ENCODE peak calls at places on chromosomes 7 and 10, in seven cellular contexts. D, A, Z, B, G, Q and Y are unnamed samples.

GRCh38 chr7:98286701-98287485 is 5.4 kb downstream of the BRI3 start:
- DNase-seq in G (no peak), Z (no peak), Q (no peak), B (no peak), D (no peak), A (no peak), Y (no peak)

GRCh38 chr10:21078410-21079329 is 181.6 kb upstream of the NEBL start:
- DNase-seq in A (peak; percentile 39), B (no peak), D (peak; percentile 1), Z (peak; percentile 52), Q (peak; percentile 84), G (peak; percentile 50), Y (peak; percentile 47)

GRCh38 chr10:58334817-58335305 is at the start of gene UBE2D1:
- DNase-seq in Z (peak; percentile 74), G (peak; percentile 90), Q (peak; percentile 68), B (peak; percentile 75), A (peak; percentile 54), D (peak; percentile 56), Y (peak; percentile 81)

GRCh38 chr10:78900715-78901430 is 167.9 kb upstream of the ZMIZ1 start:
- DNase-seq in B (no peak), A (no peak), Q (no peak), G (no peak), Z (no peak), D (no peak), Y (no peak)

GRCh38 chr10:17257466-17258321 is 29.7 kb downstream of the VIM start:
- DNase-seq in A (peak; percentile 13), G (peak; percentile 71), D (peak; percentile 25), Q (peak; percentile 86), Z (peak; percentile 58), B (peak; percentile 50), Y (peak; percentile 28)

GRCh38 chr10:44353721-44354120 is 31.2 kb downstream of the CXCL12 start:
- DNase-seq in Q (no peak), D (no peak), B (no peak), G (no peak), A (no peak), Z (no peak), Y (no peak)

GRCh38 chr7:80392229-80393169 is 119.4 kb downstream of the GNAT3 start:
- DNase-seq in A (no peak), B (no peak), Z (peak; percentile 11), Q (peak; percentile 80), G (no peak), D (no peak), Y (no peak)

GRCh38 chr10:79266543-79267312 is 80.5 kb upstream of the PPIF start:
- DNase-seq in B (no peak), Z (peak; percentile 71), D (no peak), G (peak; percentile 90), A (no peak), Q (peak; percentile 89), Y (peak; percentile 54)

GRCh38 chr10:42783181-42783549 is 570 bp downstream of the BMS1 start:
- DNase-seq in Q (peak; percentile 35), D (no peak), Z (peak; percentile 50), G (peak; percentile 26), B (no peak), A (no peak), Y (no peak)

GRCh38 chr10:17831326-17831725 is 22.2 kb downstream of the MRC1 start:
- DNase-seq in Z (no peak), A (no peak), D (no peak), G (no peak), B (no peak), Q (no peak), Y (no peak)

GRCh38 chr7:143381427-143382125 is 431 bp downstream of the ZYX start:
- DNase-seq in Z (peak; percentile 54), B (no peak), A (no peak), G (peak; percentile 79), D (no peak), Q (peak; percentile 79), Y (no peak)

GRCh38 chr10:88282876-88283275 is 300.2 kb downstream of the RNLS start:
- DNase-seq in B (no peak), Z (no peak), A (no peak), G (no peak), D (no peak), Q (no peak), Y (no peak)

GRCh38 chr7:836429-836828 is 4.2 kb downstream of the SUN1 start:
- DNase-seq in B (no peak), D (no peak), Z (peak; percentile 35), G (peak; percentile 70), A (peak; percentile 68), Q (peak; percentile 63), Y (no peak)